ENCODE peak calls at places on chromosomes 1 and 21, in seven cellular contexts. W is foreskin fibroblast, A is endothelial cell, H is fibroblast of the conjunctiva, Q is anterior cingulate cortex, I is HFFc6, O is RWPE1. M is an unnamed sample.
A peak's percentile ranks its signal among the peaks of the same experiment; 100 is the strongest.

GRCh38 chr1:215056584-215056983 is 26.0 kb upstream of the KCNK2 start:
- DNase-seq in I (peak; percentile 36), Q (no peak), H (no peak), O (no peak), A (no peak), W (peak; percentile 52), M (no peak)

GRCh38 chr1:173561263-173561662 is 41.6 kb downstream of the SLC9C2 start:
- DNase-seq in Q (no peak), W (no peak), A (no peak), I (no peak), O (no peak), H (no peak), M (no peak)

GRCh38 chr1:227935826-227936225 is 11.9 kb downstream of the WNT9A start:
- DNase-seq in O (no peak), H (no peak), W (no peak), I (no peak), Q (no peak), A (no peak), M (no peak)

GRCh38 chr1:6503884-6504602 is 12.6 kb upstream of the PLEKHG5 start:
- DNase-seq in H (no peak), I (no peak), A (no peak), W (no peak), Q (no peak), O (no peak), M (no peak)

GRCh38 chr1:12249181-12249580 is 19.4 kb downstream of the VPS13D start:
- DNase-seq in A (no peak), O (no peak), H (no peak), I (peak; percentile 47), Q (no peak), W (peak; percentile 51), M (no peak)

GRCh38 chr1:34746785-34747637 is 7.8 kb upstream of the GJB5 start:
- DNase-seq in I (no peak), H (no peak), W (no peak), A (no peak), Q (no peak), O (no peak), M (no peak)

GRCh38 chr1:88801575-88802208 is 89.7 kb downstream of the GTF2B start:
- DNase-seq in O (no peak), I (no peak), W (peak; percentile 7), Q (no peak), A (no peak), H (peak; percentile 21), M (no peak)

GRCh38 chr1:219990782-219991510 is 55.4 kb downstream of the EPRS1 start:
- DNase-seq in A (no peak), O (peak; percentile 38), H (peak; percentile 23), I (peak; percentile 48), Q (no peak), W (peak; percentile 11), M (no peak)

GRCh38 chr1:38228718-38229117 is 182.1 kb upstream of the POU3F1 start:
- DNase-seq in Q (no peak), W (no peak), I (no peak), O (no peak), A (no peak), H (no peak), M (no peak)

GRCh38 chr21:36456714-36457399 is 23.1 kb downstream of the CLDN14 start:
- DNase-seq in O (no peak), A (peak; percentile 43), H (no peak), I (no peak), Q (no peak), W (no peak), M (no peak)

GRCh38 chr1:235710665-235711064 is 61.1 kb upstream of the GNG4 start:
- DNase-seq in W (no peak), I (no peak), Q (no peak), H (no peak), A (no peak), O (no peak), M (no peak)

GRCh38 chr1:21613072-21613867 is 55.9 kb downstream of the RAP1GAP start:
- DNase-seq in W (no peak), H (no peak), O (no peak), I (no peak), A (no peak), Q (no peak), M (no peak)

GRCh38 chr1:167803358-167804217 is 81.8 kb downstream of the MPZL1 start:
- DNase-seq in W (peak; percentile 92), A (peak; percentile 90), I (peak; percentile 93), Q (peak; percentile 75), O (peak; percentile 87), H (peak; percentile 92), M (peak; percentile 86)

M was measured in frontal cortex.